ENCODE peak calls at places on chromosomes 1 and 21, in five cellular contexts. V is prostate gland; T is IMR-90; Y is effector memory CD4-positive, alpha-beta T cell; W is Caco-2. L is an unnamed sample. For H3K27me3, the result is how much of the 10 kb centered on the place peaks cover.

GRCh38 chr1:165717918-165718515 is 19.7 kb upstream of the ALDH9A1 start:
- DNase-seq in V (peak), T (peak), Y (no peak), W (peak), L (peak)

GRCh38 chr1:172699111-172699510 is 40.2 kb downstream of the FASLG start:
- DNase-seq in V (no peak), T (peak), Y (peak), W (no peak), L (no peak)

GRCh38 chr1:100440075-100440809 is 87.9 kb downstream of the CDC14A start:
- DNase-seq in V (peak), T (no peak), Y (peak), W (peak), L (no peak)

GRCh38 chr1:84724128-84724860 is 34.0 kb upstream of the SSX2IP start:
- DNase-seq in V (no peak), T (no peak), Y (peak), W (no peak), L (no peak)

GRCh38 chr1:103459385-103459784 is 66.1 kb upstream of the RNPC3 start:
- DNase-seq in V (no peak), T (no peak), Y (no peak), W (no peak), L (no peak)

GRCh38 chr1:53372501-53372951 is 44.7 kb upstream of the LRP8 start:
- DNase-seq in V (no peak), T (no peak), Y (no peak), W (no peak), L (no peak)

GRCh38 chr1:222106369-222106768 is 364.5 kb upstream of the DUSP10 start:
- DNase-seq in V (no peak), T (no peak), Y (no peak), W (no peak), L (no peak)

GRCh38 chr1:31643976-31644559 is 608 bp downstream of the PEF1 start:
- DNase-seq in V (no peak), T (no peak), Y (peak), W (no peak), L (no peak)

GRCh38 chr1:208728815-208729214 is 484.6 kb upstream of the PLXNA2 start:
- DNase-seq in V (no peak), T (no peak), Y (no peak), W (no peak), L (no peak)

GRCh38 chr1:22447581-22448215 is 4.0 kb upstream of the ZBTB40 start:
- DNase-seq in V (no peak), T (peak), Y (no peak), W (no peak), L (peak)

GRCh38 chr21:42513985-42514882 is 582 bp downstream of the SLC37A1 start:
- DNase-seq in V (no peak), T (no peak), Y (peak), W (peak), L (peak)

GRCh38 chr1:50774759-50775351 is 185.2 kb downstream of the FAF1 start:
- DNase-seq in V (peak), T (peak), Y (no peak), W (peak), L (no peak)

GRCh38 chr1:162939035-162939434 is 78.1 kb upstream of the CCDC190 start:
- DNase-seq in V (no peak), T (no peak), Y (no peak), W (no peak), L (no peak)

GRCh38 chr1:50354813-50355212 is 68.4 kb downstream of the DMRTA2 start:
- DNase-seq in V (no peak), T (no peak), Y (no peak), W (no peak), L (no peak)

GRCh38 chr1:184622136-184622823 is 132.4 kb downstream of the EDEM3 start:
- DNase-seq in V (peak), T (peak), Y (no peak), W (peak), L (peak)

GRCh38 chr1:160618763-160619274 is 28.0 kb downstream of the SLAMF1 start:
- DNase-seq in V (no peak), T (no peak), Y (no peak), W (peak), L (no peak)

GRCh38 chr1:30335997-30336390 is 387.4 kb downstream of the MATN1 start:
- DNase-seq in V (no peak), T (no peak), Y (no peak), W (no peak), L (no peak)

GRCh38 chr1:157932082-157932481 is 61.4 kb upstream of the KIRREL1 start:
- DNase-seq in V (no peak), T (peak), Y (no peak), W (no peak), L (no peak)

GRCh38 chr1:23964790-23965740 is 5.4 kb downstream of the PNRC2 start:
- DNase-seq in V (no peak), T (peak), Y (no peak), W (no peak), L (no peak)

GRCh38 chr1:40394456-40395172 is 21.1 kb downstream of the SMAP2 start:
- DNase-seq in V (no peak), T (peak), Y (no peak), W (no peak), L (no peak)

GRCh38 chr1:225448146-225448805 is 20.4 kb upstream of the LBR start:
- DNase-seq in V (no peak), T (no peak), Y (no peak), W (no peak), L (no peak)

GRCh38 chr1:183023601-183024351 is 556 bp downstream of the LAMC1 start:
- DNase-seq in V (peak), T (peak), Y (no peak), W (peak), L (peak)

DNA sequence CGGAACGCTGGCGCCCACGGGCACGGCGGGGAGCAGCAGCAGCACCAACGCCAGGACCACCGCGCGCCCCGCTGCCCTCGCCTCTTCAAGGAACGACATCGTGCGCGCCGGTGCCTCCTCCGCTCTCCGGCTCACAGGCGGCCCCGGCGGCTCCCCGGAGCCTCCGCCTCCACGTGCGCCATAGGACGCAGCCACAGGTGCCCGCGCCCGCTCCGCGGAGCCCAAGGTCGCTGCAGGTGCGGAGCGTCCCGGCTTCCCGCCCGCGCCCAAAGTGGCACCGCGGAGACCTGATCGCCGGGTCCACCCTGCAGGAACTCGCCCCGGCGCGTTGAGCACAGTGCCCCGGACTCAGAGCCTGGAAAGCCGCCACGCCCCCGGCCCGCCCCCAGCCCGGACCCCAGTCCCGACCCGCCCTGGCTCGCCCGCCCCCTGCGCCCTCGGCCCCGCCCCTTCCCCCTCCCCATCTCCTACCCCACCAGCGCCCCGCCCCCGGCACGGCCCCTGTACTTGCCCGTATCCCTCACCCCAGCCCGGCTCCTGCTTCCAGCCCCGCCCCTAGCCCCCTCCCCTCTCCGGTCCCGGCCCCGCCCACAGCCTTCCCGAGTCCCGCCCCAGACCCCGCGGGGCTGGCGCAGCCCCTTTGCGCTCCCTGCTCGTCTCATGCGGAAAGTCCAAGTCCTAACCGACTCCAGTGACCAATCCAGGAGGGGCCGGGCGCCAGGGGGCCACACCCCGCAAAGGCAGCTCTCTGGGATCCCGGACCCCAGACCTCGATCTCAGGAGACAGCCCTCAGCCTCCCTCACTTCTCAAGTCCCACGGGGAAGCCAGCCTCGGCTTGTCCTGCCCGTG is at the start of gene MEGF6:
- DNase-seq in V (peak), T (peak), Y (peak), W (peak), L (peak)
- H3K27me3 ChIP-seq in V (under half), T (under half), Y (under half), W (under half), L (under half)

DNA sequence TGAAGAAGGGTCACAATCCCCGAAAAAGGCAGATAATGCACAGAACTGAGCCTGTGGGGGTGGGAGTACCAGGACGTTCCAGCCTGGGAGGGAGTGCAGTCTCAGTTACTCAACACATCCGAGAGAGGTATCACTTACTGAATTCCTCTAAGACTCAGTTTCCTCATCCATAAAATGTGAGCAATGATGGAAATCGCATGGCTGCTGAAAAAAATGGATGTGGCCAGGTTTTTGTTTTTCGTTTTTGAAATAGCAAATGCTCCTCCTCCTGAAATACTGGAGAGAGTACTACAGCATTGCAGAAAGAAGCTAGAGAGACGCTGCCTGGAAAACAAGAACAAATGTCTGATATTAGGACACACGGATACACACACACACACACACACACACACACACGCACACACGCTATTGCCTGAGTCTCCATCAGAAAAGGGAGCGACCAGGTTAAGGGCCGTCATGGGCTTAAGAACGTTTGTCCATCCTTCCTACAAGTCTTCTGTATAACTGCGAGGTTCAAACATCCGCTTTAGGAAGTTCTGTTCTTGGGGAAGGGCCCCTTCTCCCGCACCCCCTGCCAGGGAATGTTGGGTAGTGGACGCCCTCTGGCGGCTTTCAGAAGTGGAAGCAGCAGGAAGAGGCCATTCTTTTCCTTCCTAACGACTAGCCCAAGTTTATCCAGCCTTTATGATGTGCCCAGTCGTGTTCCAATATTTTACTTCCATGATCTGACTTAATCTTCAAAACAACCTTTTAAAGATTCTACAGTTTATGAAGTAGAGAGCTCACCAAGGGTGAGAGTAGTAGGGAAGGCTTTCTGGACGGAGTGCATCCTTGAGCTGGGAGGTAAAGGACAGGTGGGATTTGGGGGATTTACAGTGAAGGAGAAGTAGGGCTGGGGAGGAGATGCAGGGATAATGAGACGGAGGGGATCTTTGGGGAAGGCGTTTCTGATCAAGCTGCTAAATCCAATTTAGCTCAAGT is 699 bp upstream of the NES start:
- DNase-seq in V (no peak), T (peak), Y (no peak), W (peak), L (peak)
- H3K4me3 ChIP-seq in V (peak), T (peak), Y (no peak), W (peak), L (no peak)

GRCh38 chr1:229434641-229435051 is 752 bp upstream of the ACTA1 start:
- DNase-seq in V (no peak), T (no peak), Y (no peak), W (no peak), L (no peak)

GRCh38 chr1:229433364-229434004 is 410 bp downstream of the ACTA1 start:
- DNase-seq in V (no peak), T (no peak), Y (no peak), W (no peak), L (no peak)

GRCh38 chr1:229432905-229433304 is 989 bp downstream of the ACTA1 start:
- DNase-seq in V (no peak), T (no peak), Y (no peak), W (no peak), L (no peak)

GRCh38 chr1:229432116-229432461 is 1.8 kb downstream of the ACTA1 start:
- DNase-seq in V (no peak), T (no peak), Y (no peak), W (no peak), L (no peak)

GRCh38 chr1:229434005-229434640 is at the start of gene ACTA1:
- DNase-seq in V (no peak), T (no peak), Y (no peak), W (no peak), L (no peak)
- H3K27me3 ChIP-seq in V (under half), T (under half), Y (under half), W (under half), L (under half)

DNA sequence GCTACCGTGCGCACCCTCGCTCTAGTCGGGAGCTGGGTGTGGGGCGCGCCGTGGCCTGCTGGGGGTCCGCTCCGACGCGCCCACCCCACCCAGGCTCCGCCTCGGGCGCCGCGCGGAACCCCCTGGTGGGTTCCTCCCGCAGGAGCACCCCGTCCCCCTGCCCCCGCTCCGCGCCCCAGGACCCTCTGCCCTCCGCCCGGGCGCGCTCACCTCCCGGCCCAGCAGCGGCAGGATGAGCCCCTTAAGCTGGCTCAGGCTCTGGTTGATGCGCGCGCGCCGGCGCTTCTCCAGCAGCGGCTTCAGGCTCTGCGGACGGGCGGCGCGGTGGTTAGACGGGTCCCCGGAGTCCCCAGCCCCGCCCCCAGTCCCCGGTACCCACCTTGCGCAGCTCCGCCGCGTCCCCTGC is 319 bp downstream of the HES2 start:
- DNase-seq in V (no peak), T (no peak), Y (no peak), W (no peak), L (peak)
- H3K4me3 ChIP-seq in V (peak), T (no peak), Y (peak), W (peak), L (peak)

GRCh38 chr1:12769976-12770505 is 3.5 kb upstream of the PRAMEF12 start:
- DNase-seq in V (no peak), T (no peak), Y (no peak), W (no peak), L (no peak)

GRCh38 chr1:12771186-12771585 is 2.4 kb upstream of the PRAMEF12 start:
- DNase-seq in V (no peak), T (no peak), Y (no peak), W (no peak), L (no peak)

GRCh38 chr1:12772520-12772919 is 1.0 kb upstream of the PRAMEF12 start:
- DNase-seq in V (no peak), T (no peak), Y (no peak), W (no peak), L (no peak)

GRCh38 chr1:12770620-12771019 is 2.9 kb upstream of the PRAMEF12 start:
- DNase-seq in V (no peak), T (no peak), Y (no peak), W (no peak), L (no peak)

GRCh38 chr1:12769031-12769430 is 4.5 kb upstream of the PRAMEF12 start:
- DNase-seq in V (no peak), T (no peak), Y (no peak), W (no peak), L (no peak)
- H3K27me3 ChIP-seq in V (under half), T (under half), Y (under half), W (under half), L (under half)

GRCh38 chr1:212920246-212920645 is 30.1 kb upstream of the VASH2 start:
- DNase-seq in V (no peak), T (no peak), Y (no peak), W (no peak), L (no peak)
- H3K4me3 ChIP-seq in V (no peak), T (no peak), Y (no peak), W (no peak), L (no peak)

DNA sequence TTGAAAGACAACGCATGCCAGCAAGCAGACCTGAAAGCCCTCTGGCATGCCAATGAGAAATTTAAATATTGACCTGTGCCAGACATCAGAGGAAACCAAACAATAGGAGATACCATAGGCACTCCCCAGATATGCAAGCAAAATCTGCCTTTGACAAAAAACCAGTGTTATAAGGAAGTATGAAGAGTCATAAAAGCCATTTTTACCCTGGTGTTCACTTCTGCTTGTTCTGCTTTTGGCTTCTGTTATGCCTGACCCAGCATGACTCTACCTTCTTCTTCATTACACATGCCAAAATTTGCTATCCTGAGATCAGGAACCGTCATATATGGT is 26.4 kb downstream of the NPHS2 start:
- DNase-seq in V (no peak), T (no peak), Y (no peak), W (no peak), L (no peak)
- H3K27me3 ChIP-seq in V (under half), T (under half), Y (under half), W (under half), L (under half)